ENCODE peak calls at places on chromosome 18, in seven cellular contexts. Z is pancreas, J is Panc1, N is A549, W is neural progenitor cell, B is body of pancreas, R is coronary artery. F is an unnamed sample.

GRCh38 chr18:21897811-21898210 is 157.2 kb downstream of the MIB1 start:
- DNase-seq in Z (peak), J (peak), N (peak), W (peak), B (peak), R (no peak), F (no peak)

GRCh38 chr18:79819951-79820351 is 22.2 kb downstream of the KCNG2 start:
- DNase-seq in Z (no peak), J (no peak), N (no peak), W (no peak), B (no peak), R (no peak), F (no peak)

GRCh38 chr18:79918089-79919011 is 33.1 kb downstream of the SLC66A2 start:
- DNase-seq in Z (peak), J (no peak), N (no peak), W (no peak), B (no peak), R (peak), F (no peak)

GRCh38 chr18:49018961-49019445 is 68.2 kb upstream of the SMAD7 start:
- DNase-seq in Z (peak), J (no peak), N (no peak), W (no peak), B (no peak), R (no peak), F (no peak)

GRCh38 chr18:75033516-75033915 is 175.4 kb downstream of the PTGR3 start:
- DNase-seq in Z (no peak), J (no peak), N (no peak), W (no peak), B (no peak), R (no peak), F (no peak)

GRCh38 chr18:74459877-74460276 is 2.8 kb upstream of the DIPK1C start:
- DNase-seq in Z (no peak), J (no peak), N (peak), W (peak), B (no peak), R (no peak), F (no peak)

GRCh38 chr18:8765692-8766463 is 60.5 kb downstream of the MTCL1 start:
- DNase-seq in Z (no peak), J (no peak), N (no peak), W (no peak), B (no peak), R (peak), F (no peak)

GRCh38 chr18:22311301-22311700 is 106.4 kb downstream of the CTAGE1 start:
- DNase-seq in Z (no peak), J (no peak), N (no peak), W (no peak), B (no peak), R (no peak), F (no peak)

GRCh38 chr18:47983946-47984345 is 53.5 kb upstream of the SMAD2 start:
- DNase-seq in Z (no peak), J (no peak), N (no peak), W (no peak), B (no peak), R (no peak), F (no peak)

GRCh38 chr18:59865241-59865986 is 34.4 kb upstream of the PMAIP1 start:
- DNase-seq in Z (no peak), J (no peak), N (no peak), W (no peak), B (no peak), R (no peak), F (no peak)

GRCh38 chr18:51250458-51251024 is 53.1 kb upstream of the MEX3C start:
- DNase-seq in Z (no peak), J (no peak), N (peak), W (no peak), B (no peak), R (no peak), F (no peak)

GRCh38 chr18:13218376-13219011 is at the start of gene LDLRAD4:
- DNase-seq in Z (no peak), J (no peak), N (no peak), W (peak), B (peak), R (peak), F (no peak)

GRCh38 chr18:49645836-49646235 is 84.0 kb downstream of the LIPG start:
- DNase-seq in Z (peak), J (no peak), N (no peak), W (no peak), B (peak), R (peak), F (no peak)

GRCh38 chr18:36709315-36709714 is 119.5 kb downstream of the TPGS2 start:
- DNase-seq in Z (no peak), J (no peak), N (no peak), W (no peak), B (no peak), R (no peak), F (no peak)

GRCh38 chr18:36704656-36705055 is 124.1 kb downstream of the TPGS2 start:
- DNase-seq in Z (no peak), J (no peak), N (no peak), W (no peak), B (no peak), R (no peak), F (no peak)

GRCh38 chr18:36702398-36703010 is 126.3 kb downstream of the TPGS2 start:
- DNase-seq in Z (no peak), J (no peak), N (no peak), W (no peak), B (no peak), R (no peak), F (no peak)

GRCh38 chr18:36708366-36708765 is 120.4 kb downstream of the TPGS2 start:
- DNase-seq in Z (no peak), J (no peak), N (no peak), W (no peak), B (no peak), R (no peak), F (no peak)

GRCh38 chr18:36706313-36706881 is 122.4 kb downstream of the TPGS2 start:
- DNase-seq in Z (no peak), J (no peak), N (no peak), W (no peak), B (no peak), R (no peak), F (no peak)
- TF ChIP-seq CTCF in Z (no peak), J (no peak), N (no peak), W (no peak), B (no peak), R (no peak), F (no peak)

GRCh38 chr18:25334588-25334987 is 17.4 kb downstream of the ZNF521 start:
- DNase-seq in Z (no peak), J (no peak), N (no peak), W (no peak), B (no peak), R (no peak), F (no peak)
- TF ChIP-seq CTCF in Z (no peak), J (no peak), N (no peak), W (peak), B (no peak), R (no peak), F (no peak)

GRCh38 chr18:36947820-36948348 is 119.0 kb downstream of the KIAA1328 start:
- DNase-seq in Z (no peak), J (no peak), N (no peak), W (no peak), B (no peak), R (no peak), F (no peak)

GRCh38 chr18:36942264-36942663 is 113.3 kb downstream of the KIAA1328 start:
- DNase-seq in Z (no peak), J (peak), N (peak), W (peak), B (no peak), R (no peak), F (peak)
- TF ChIP-seq CTCF in Z (peak), J (peak), N (peak), W (peak), B (peak), R (no peak), F (peak)

GRCh38 chr18:5543854-5544389 is at the start of gene EPB41L3:
- DNase-seq in Z (no peak), J (no peak), N (no peak), W (peak), B (peak), R (peak), F (no peak)

GRCh38 chr18:5542393-5543035 is 1.3 kb downstream of the EPB41L3 start:
- DNase-seq in Z (no peak), J (no peak), N (no peak), W (peak), B (no peak), R (no peak), F (no peak)

GRCh38 chr18:5543036-5543671 is 643 bp downstream of the EPB41L3 start:
- DNase-seq in Z (no peak), J (no peak), N (no peak), W (peak), B (no peak), R (no peak), F (no peak)

GRCh38 chr18:5546660-5547059 is 2.9 kb upstream of the EPB41L3 start:
- DNase-seq in Z (no peak), J (no peak), N (peak), W (peak), B (no peak), R (no peak), F (no peak)
- TF ChIP-seq CTCF in Z (no peak), J (peak), N (no peak), W (peak), B (no peak), R (no peak), F (peak)